ENCODE peak calls at places on chromosomes 11 and 22, in four cellular contexts. N, S, T and M are unnamed samples.

GRCh38 chr22:20956258-20957117 is 10.6 kb upstream of the AIFM3 start:
- DNase-seq in N (peak), S (no peak), T (no peak), M (no peak)

GRCh38 chr22:29751139-29751538 is 15.7 kb downstream of the ZMAT5 start:
- DNase-seq in T (no peak), S (no peak), N (no peak), M (no peak)

GRCh38 chr11:118007040-118007439 is 20.8 kb downstream of the IL10RA start:
- DNase-seq in S (no peak), N (no peak), T (no peak), M (no peak)

GRCh38 chr11:44002191-44003093 is 45.3 kb upstream of the ACCSL start:
- DNase-seq in N (no peak), T (no peak), S (no peak), M (no peak)

GRCh38 chr11:123454060-123454651 is 24.1 kb downstream of the GRAMD1B start:
- DNase-seq in S (peak), T (peak), N (no peak), M (no peak)

GRCh38 chr22:27212617-27213177 is 555.3 kb downstream of the MIAT start:
- DNase-seq in T (peak), S (no peak), N (no peak), M (peak)

GRCh38 chr11:128888034-128888985 is 2.8 kb upstream of the KCNJ5 start:
- DNase-seq in S (no peak), N (peak), T (no peak), M (no peak)

GRCh38 chr11:13009921-13010736 is 1.0 kb downstream of the RASSF10 start:
- DNase-seq in T (no peak), N (peak), S (no peak), M (no peak)

GRCh38 chr11:64000026-64000739 is 13.9 kb downstream of the OTUB1 start:
- DNase-seq in S (peak), N (peak), T (no peak), M (peak)

GRCh38 chr11:13674799-13675509 is 6.5 kb downstream of the FAR1 start:
- DNase-seq in N (no peak), S (no peak), T (no peak), M (no peak)

GRCh38 chr11:27720277-27720830 is 20.1 kb upstream of the BDNF start:
- DNase-seq in S (no peak), N (peak), T (no peak), M (no peak)

GRCh38 chr22:37178350-37179125 is 9.5 kb downstream of the C1QTNF6 start:
- DNase-seq in N (no peak), T (no peak), S (no peak), M (no peak)

GRCh38 chr11:75547617-75548054 is 14.4 kb upstream of the SERPINH1 start:
- DNase-seq in S (peak), T (peak), N (peak), M (peak)

GRCh38 chr11:85762226-85762625 is 48.7 kb downstream of the SYTL2 start:
- DNase-seq in S (no peak), T (no peak), N (no peak), M (no peak)

GRCh38 chr11:43969543-43969942 is 27.1 kb downstream of the C11orf96 start:
- DNase-seq in T (no peak), N (no peak), S (no peak), M (no peak)

GRCh38 chr11:104645276-104646018 is 252.8 kb downstream of the CASP12 start:
- DNase-seq in T (no peak), S (no peak), N (no peak), M (no peak)

GRCh38 chr11:119474682-119475596 is 52.0 kb upstream of the THY1 start:
- DNase-seq in S (peak), N (peak), T (peak), M (no peak)

GRCh38 chr22:28142361-28142801 is 223.3 kb upstream of the PITPNB start:
- DNase-seq in S (no peak), T (peak), N (no peak), M (no peak)

GRCh38 chr11:66467756-66468155 is 1.1 kb downstream of the PELI3 start:
- DNase-seq in N (peak), S (peak), T (peak), M (no peak)

GRCh38 chr11:6646040-6646439 is 9.6 kb downstream of the DCHS1 start:
- DNase-seq in S (no peak), N (no peak), T (no peak), M (no peak)

GRCh38 chr11:68710445-68710844 is 26.1 kb downstream of the GAL start:
- DNase-seq in N (no peak), T (no peak), S (no peak), M (no peak)

GRCh38 chr11:68978626-68978930 is 2.2 kb downstream of the MRGPRD start:
- DNase-seq in S (no peak), N (no peak), T (no peak), M (no peak)

GRCh38 chr11:65920035-65920802 is 993 bp downstream of the DRAP1 start:
- DNase-seq in T (no peak), S (no peak), N (no peak), M (no peak)